ENCODE peak calls at places on chromosomes 7 and 10, in five cellular contexts. One of them, this sample, is unnamed.
A peak's percentile ranks its signal among the peaks of the same experiment; 100 is the strongest.

GRCh38 chr7:73893342-73894101 is 32.6 kb downstream of the TMEM270 start:
- DNase-seq in GM06990: no peak
- DNase-seq in amniotic stem cell: no peak
- DNase-seq in T-helper 1 cell: no peak
- DNase-seq in activated CD8-positive, alpha-beta memory T cell treated with anti-CD3 and anti-CD28 coated beads for 4 hours: no peak
- DNase-seq in this sample: no peak

GRCh38 chr10:133124357-133125211 is 35.4 kb upstream of the KNDC1 start:
- DNase-seq in GM06990: peak; percentile 9
- DNase-seq in amniotic stem cell: no peak
- DNase-seq in T-helper 1 cell: no peak
- DNase-seq in activated CD8-positive, alpha-beta memory T cell treated with anti-CD3 and anti-CD28 coated beads for 4 hours: no peak
- DNase-seq in this sample: peak; percentile 84

GRCh38 chr7:114298011-114298410 is 116.6 kb upstream of the FOXP2 start:
- DNase-seq in GM06990: no peak
- DNase-seq in amniotic stem cell: no peak
- DNase-seq in T-helper 1 cell: no peak
- DNase-seq in activated CD8-positive, alpha-beta memory T cell treated with anti-CD3 and anti-CD28 coated beads for 4 hours: no peak
- DNase-seq in this sample: no peak

GRCh38 chr10:49592726-49593563 is 17.2 kb upstream of the SLC18A3 start:
- DNase-seq in GM06990: no peak
- DNase-seq in amniotic stem cell: no peak
- DNase-seq in T-helper 1 cell: no peak
- DNase-seq in activated CD8-positive, alpha-beta memory T cell treated with anti-CD3 and anti-CD28 coated beads for 4 hours: peak; percentile 12
- DNase-seq in this sample: peak; percentile 87

GRCh38 chr10:77266242-77266641 is 371.4 kb downstream of the KCNMA1 start:
- DNase-seq in GM06990: no peak
- DNase-seq in amniotic stem cell: no peak
- DNase-seq in T-helper 1 cell: no peak
- DNase-seq in activated CD8-positive, alpha-beta memory T cell treated with anti-CD3 and anti-CD28 coated beads for 4 hours: no peak
- DNase-seq in this sample: no peak

GRCh38 chr10:42594246-42594650 is 44.1 kb downstream of the ZNF33B start:
- DNase-seq in GM06990: no peak
- DNase-seq in amniotic stem cell: no peak
- DNase-seq in T-helper 1 cell: no peak
- DNase-seq in activated CD8-positive, alpha-beta memory T cell treated with anti-CD3 and anti-CD28 coated beads for 4 hours: no peak
- DNase-seq in this sample: no peak

GRCh38 chr7:28669329-28669728 is 257.0 kb downstream of the CREB5 start:
- DNase-seq in GM06990: no peak
- DNase-seq in amniotic stem cell: no peak
- DNase-seq in T-helper 1 cell: no peak
- DNase-seq in activated CD8-positive, alpha-beta memory T cell treated with anti-CD3 and anti-CD28 coated beads for 4 hours: no peak
- DNase-seq in this sample: no peak

GRCh38 chr7:27172823-27173411 is 1.2 kb downstream of the HOXA10 start:
- DNase-seq in GM06990: no peak
- DNase-seq in amniotic stem cell: no peak
- DNase-seq in T-helper 1 cell: no peak
- DNase-seq in activated CD8-positive, alpha-beta memory T cell treated with anti-CD3 and anti-CD28 coated beads for 4 hours: no peak
- DNase-seq in this sample: peak; percentile 54

GRCh38 chr10:66931340-66931948 is 5.6 kb downstream of the LRRTM3 start:
- DNase-seq in GM06990: no peak
- DNase-seq in amniotic stem cell: peak; percentile 16
- DNase-seq in T-helper 1 cell: no peak
- DNase-seq in activated CD8-positive, alpha-beta memory T cell treated with anti-CD3 and anti-CD28 coated beads for 4 hours: no peak
- DNase-seq in this sample: no peak

GRCh38 chr10:30047430-30047829 is 12.0 kb downstream of the JCAD start:
- DNase-seq in GM06990: peak; percentile 69
- DNase-seq in amniotic stem cell: no peak
- DNase-seq in T-helper 1 cell: no peak
- DNase-seq in activated CD8-positive, alpha-beta memory T cell treated with anti-CD3 and anti-CD28 coated beads for 4 hours: no peak
- DNase-seq in this sample: no peak

GRCh38 chr10:642186-642890 is 47.1 kb downstream of the DIP2C start:
- DNase-seq in GM06990: no peak
- DNase-seq in amniotic stem cell: no peak
- DNase-seq in T-helper 1 cell: no peak
- DNase-seq in activated CD8-positive, alpha-beta memory T cell treated with anti-CD3 and anti-CD28 coated beads for 4 hours: no peak
- DNase-seq in this sample: peak; percentile 76

GRCh38 chr7:73704640-73705550 is 14.6 kb downstream of the STX1A start:
- DNase-seq in GM06990: no peak
- DNase-seq in amniotic stem cell: no peak
- DNase-seq in T-helper 1 cell: no peak
- DNase-seq in activated CD8-positive, alpha-beta memory T cell treated with anti-CD3 and anti-CD28 coated beads for 4 hours: no peak
- DNase-seq in this sample: no peak

GRCh38 chr7:41298343-41298875 is 404.5 kb downstream of the INHBA start:
- DNase-seq in GM06990: no peak
- DNase-seq in amniotic stem cell: no peak
- DNase-seq in T-helper 1 cell: no peak
- DNase-seq in activated CD8-positive, alpha-beta memory T cell treated with anti-CD3 and anti-CD28 coated beads for 4 hours: no peak
- DNase-seq in this sample: no peak

GRCh38 chr7:31896929-31897328 is 173.3 kb downstream of the PDE1C start:
- DNase-seq in GM06990: no peak
- DNase-seq in amniotic stem cell: no peak
- DNase-seq in T-helper 1 cell: no peak
- DNase-seq in activated CD8-positive, alpha-beta memory T cell treated with anti-CD3 and anti-CD28 coated beads for 4 hours: no peak
- DNase-seq in this sample: peak; percentile 46

GRCh38 chr7:130719550-130719949 is 14.5 kb downstream of the KLF14 start:
- DNase-seq in GM06990: no peak
- DNase-seq in amniotic stem cell: no peak
- DNase-seq in T-helper 1 cell: no peak
- DNase-seq in activated CD8-positive, alpha-beta memory T cell treated with anti-CD3 and anti-CD28 coated beads for 4 hours: no peak
- DNase-seq in this sample: no peak

GRCh38 chr10:35749230-35749629 is 107.1 kb upstream of the FZD8 start:
- DNase-seq in GM06990: no peak
- DNase-seq in amniotic stem cell: no peak
- DNase-seq in T-helper 1 cell: no peak
- DNase-seq in activated CD8-positive, alpha-beta memory T cell treated with anti-CD3 and anti-CD28 coated beads for 4 hours: no peak
- DNase-seq in this sample: no peak

GRCh38 chr10:120891367-120891766 is 40.2 kb downstream of the WDR11 start:
- DNase-seq in GM06990: no peak
- DNase-seq in amniotic stem cell: no peak
- DNase-seq in T-helper 1 cell: no peak
- DNase-seq in activated CD8-positive, alpha-beta memory T cell treated with anti-CD3 and anti-CD28 coated beads for 4 hours: no peak
- DNase-seq in this sample: no peak

GRCh38 chr7:22137466-22137865 is 191.8 kb upstream of the CDCA7L start:
- DNase-seq in GM06990: no peak
- DNase-seq in amniotic stem cell: no peak
- DNase-seq in T-helper 1 cell: no peak
- DNase-seq in activated CD8-positive, alpha-beta memory T cell treated with anti-CD3 and anti-CD28 coated beads for 4 hours: no peak
- DNase-seq in this sample: no peak

GRCh38 chr7:129381710-129382484 is 52.3 kb upstream of the STRIP2 start:
- DNase-seq in GM06990: no peak
- DNase-seq in amniotic stem cell: no peak
- DNase-seq in T-helper 1 cell: no peak
- DNase-seq in activated CD8-positive, alpha-beta memory T cell treated with anti-CD3 and anti-CD28 coated beads for 4 hours: no peak
- DNase-seq in this sample: no peak

GRCh38 chr7:15178065-15178464 is 275.5 kb upstream of the DGKB start:
- DNase-seq in GM06990: no peak
- DNase-seq in amniotic stem cell: no peak
- DNase-seq in T-helper 1 cell: no peak
- DNase-seq in activated CD8-positive, alpha-beta memory T cell treated with anti-CD3 and anti-CD28 coated beads for 4 hours: no peak
- DNase-seq in this sample: no peak

GRCh38 chr7:137669706-137670105 is 177.1 kb downstream of the DGKI start:
- DNase-seq in GM06990: no peak
- DNase-seq in amniotic stem cell: peak; percentile 37
- DNase-seq in T-helper 1 cell: no peak
- DNase-seq in activated CD8-positive, alpha-beta memory T cell treated with anti-CD3 and anti-CD28 coated beads for 4 hours: no peak
- DNase-seq in this sample: no peak

GRCh38 chr10:103648951-103649532 is 155.5 kb downstream of the NEURL1 start:
- DNase-seq in GM06990: no peak
- DNase-seq in amniotic stem cell: no peak
- DNase-seq in T-helper 1 cell: no peak
- DNase-seq in activated CD8-positive, alpha-beta memory T cell treated with anti-CD3 and anti-CD28 coated beads for 4 hours: no peak
- DNase-seq in this sample: no peak

GRCh38 chr7:131261476-131261994 is 66.1 kb upstream of the MKLN1 start:
- DNase-seq in GM06990: no peak
- DNase-seq in amniotic stem cell: no peak
- DNase-seq in T-helper 1 cell: no peak
- DNase-seq in activated CD8-positive, alpha-beta memory T cell treated with anti-CD3 and anti-CD28 coated beads for 4 hours: no peak
- DNase-seq in this sample: no peak

GRCh38 chr7:131633342-131633843 is 77.0 kb upstream of the PODXL start:
- DNase-seq in GM06990: no peak
- DNase-seq in amniotic stem cell: no peak
- DNase-seq in T-helper 1 cell: no peak
- DNase-seq in activated CD8-positive, alpha-beta memory T cell treated with anti-CD3 and anti-CD28 coated beads for 4 hours: no peak
- DNase-seq in this sample: no peak

GRCh38 chr10:125028291-125028867 is 86.5 kb downstream of the ZRANB1 start:
- DNase-seq in GM06990: no peak
- DNase-seq in amniotic stem cell: peak; percentile 26
- DNase-seq in T-helper 1 cell: no peak
- DNase-seq in activated CD8-positive, alpha-beta memory T cell treated with anti-CD3 and anti-CD28 coated beads for 4 hours: no peak
- DNase-seq in this sample: no peak

GRCh38 chr7:136134503-136134902 is 157.3 kb upstream of the MTPN start:
- DNase-seq in GM06990: no peak
- DNase-seq in amniotic stem cell: peak; percentile 5
- DNase-seq in T-helper 1 cell: no peak
- DNase-seq in activated CD8-positive, alpha-beta memory T cell treated with anti-CD3 and anti-CD28 coated beads for 4 hours: no peak
- DNase-seq in this sample: peak; percentile 4

GRCh38 chr7:95886501-95887090 is 114.2 kb downstream of the DYNC1I1 start:
- DNase-seq in GM06990: no peak
- DNase-seq in amniotic stem cell: no peak
- DNase-seq in T-helper 1 cell: no peak
- DNase-seq in activated CD8-positive, alpha-beta memory T cell treated with anti-CD3 and anti-CD28 coated beads for 4 hours: no peak
- DNase-seq in this sample: peak; percentile 11

GRCh38 chr10:3763852-3764625 is 21.0 kb downstream of the KLF6 start:
- DNase-seq in GM06990: no peak
- DNase-seq in amniotic stem cell: no peak
- DNase-seq in T-helper 1 cell: no peak
- DNase-seq in activated CD8-positive, alpha-beta memory T cell treated with anti-CD3 and anti-CD28 coated beads for 4 hours: no peak
- DNase-seq in this sample: no peak

GRCh38 chr10:33385016-33385415 is 50.5 kb upstream of the NRP1 start:
- DNase-seq in GM06990: no peak
- DNase-seq in amniotic stem cell: no peak
- DNase-seq in T-helper 1 cell: no peak
- DNase-seq in activated CD8-positive, alpha-beta memory T cell treated with anti-CD3 and anti-CD28 coated beads for 4 hours: no peak
- DNase-seq in this sample: no peak

GRCh38 chr10:6182454-6183098 is 20.2 kb upstream of the PFKFB3 start:
- DNase-seq in GM06990: no peak
- DNase-seq in amniotic stem cell: no peak
- DNase-seq in T-helper 1 cell: no peak
- DNase-seq in activated CD8-positive, alpha-beta memory T cell treated with anti-CD3 and anti-CD28 coated beads for 4 hours: no peak
- DNase-seq in this sample: peak; percentile 24

GRCh38 chr7:41449286-41449685 is 253.6 kb downstream of the INHBA start:
- DNase-seq in GM06990: no peak
- DNase-seq in amniotic stem cell: no peak
- DNase-seq in T-helper 1 cell: no peak
- DNase-seq in activated CD8-positive, alpha-beta memory T cell treated with anti-CD3 and anti-CD28 coated beads for 4 hours: no peak
- DNase-seq in this sample: no peak

GRCh38 chr7:96670338-96671289 is 39.0 kb downstream of the SEM1 start:
- DNase-seq in GM06990: no peak
- DNase-seq in amniotic stem cell: no peak
- DNase-seq in T-helper 1 cell: no peak
- DNase-seq in activated CD8-positive, alpha-beta memory T cell treated with anti-CD3 and anti-CD28 coated beads for 4 hours: no peak
- DNase-seq in this sample: no peak

GRCh38 chr7:100366411-100367250 is 6.7 kb upstream of the PILRA start:
- DNase-seq in GM06990: peak; percentile 75
- DNase-seq in amniotic stem cell: no peak
- DNase-seq in T-helper 1 cell: no peak
- DNase-seq in activated CD8-positive, alpha-beta memory T cell treated with anti-CD3 and anti-CD28 coated beads for 4 hours: no peak
- DNase-seq in this sample: no peak

GRCh38 chr10:101558206-101558605 is 29.9 kb downstream of the POLL start:
- DNase-seq in GM06990: no peak
- DNase-seq in amniotic stem cell: no peak
- DNase-seq in T-helper 1 cell: no peak
- DNase-seq in activated CD8-positive, alpha-beta memory T cell treated with anti-CD3 and anti-CD28 coated beads for 4 hours: no peak
- DNase-seq in this sample: no peak

GRCh38 chr7:6423942-6424701 is 23.6 kb downstream of the DAGLB start:
- DNase-seq in GM06990: no peak
- DNase-seq in amniotic stem cell: no peak
- DNase-seq in T-helper 1 cell: no peak
- DNase-seq in activated CD8-positive, alpha-beta memory T cell treated with anti-CD3 and anti-CD28 coated beads for 4 hours: no peak
- DNase-seq in this sample: no peak

This sample was measured in Caco-2.